ENCODE peak calls at places on chromosomes 5 and 9, in seven cellular contexts. One of them, this sample, is unnamed.
A peak's percentile ranks its signal among the peaks of the same experiment; 100 is the strongest.

GRCh38 chr5:399296-400281 is 43.4 kb upstream of the EXOC3 start:
- DNase-seq in CD4-positive, alpha-beta T cell: no peak
- DNase-seq in NCI-H524: peak; percentile 95
- DNase-seq in pons: peak; percentile 31
- DNase-seq in stimulated activated CD4-positive, alpha-beta T cell treated with anti-CD3 and anti-CD28 coated beads, Interleukin-1b, Interleukin-23, amount 100 ng/mL, for 1 hour: no peak
- DNase-seq in stimulated activated CD8-positive, alpha-beta memory T cell treated with anti-CD3 and anti-CD28 coated beads, Interleukin-4, amount 100 ng/mL, for 4 hours: no peak
- DNase-seq in posterior cingulate gyrus: peak; percentile 86
- DNase-seq in this sample: peak; percentile 98

GRCh38 chr5:90135979-90136378 is 273.6 kb downstream of the CETN3 start:
- DNase-seq in CD4-positive, alpha-beta T cell: no peak
- DNase-seq in NCI-H524: no peak
- DNase-seq in pons: no peak
- DNase-seq in stimulated activated CD4-positive, alpha-beta T cell treated with anti-CD3 and anti-CD28 coated beads, Interleukin-1b, Interleukin-23, amount 100 ng/mL, for 1 hour: no peak
- DNase-seq in stimulated activated CD8-positive, alpha-beta memory T cell treated with anti-CD3 and anti-CD28 coated beads, Interleukin-4, amount 100 ng/mL, for 4 hours: no peak
- DNase-seq in posterior cingulate gyrus: no peak
- DNase-seq in this sample: peak; percentile 4

GRCh38 chr9:100064872-100065581 is 33.8 kb downstream of the ERP44 start:
- DNase-seq in CD4-positive, alpha-beta T cell: no peak
- DNase-seq in NCI-H524: no peak
- DNase-seq in pons: no peak
- DNase-seq in stimulated activated CD4-positive, alpha-beta T cell treated with anti-CD3 and anti-CD28 coated beads, Interleukin-1b, Interleukin-23, amount 100 ng/mL, for 1 hour: no peak
- DNase-seq in stimulated activated CD8-positive, alpha-beta memory T cell treated with anti-CD3 and anti-CD28 coated beads, Interleukin-4, amount 100 ng/mL, for 4 hours: no peak
- DNase-seq in posterior cingulate gyrus: no peak
- DNase-seq in this sample: no peak

GRCh38 chr5:53403758-53404157 is 76.7 kb upstream of the FST start:
- DNase-seq in CD4-positive, alpha-beta T cell: no peak
- DNase-seq in NCI-H524: no peak
- DNase-seq in pons: no peak
- DNase-seq in stimulated activated CD4-positive, alpha-beta T cell treated with anti-CD3 and anti-CD28 coated beads, Interleukin-1b, Interleukin-23, amount 100 ng/mL, for 1 hour: no peak
- DNase-seq in stimulated activated CD8-positive, alpha-beta memory T cell treated with anti-CD3 and anti-CD28 coated beads, Interleukin-4, amount 100 ng/mL, for 4 hours: no peak
- DNase-seq in posterior cingulate gyrus: no peak
- DNase-seq in this sample: no peak

GRCh38 chr9:134442087-134442470 is 115.8 kb downstream of the RXRA start:
- DNase-seq in CD4-positive, alpha-beta T cell: no peak
- DNase-seq in NCI-H524: peak; percentile 28
- DNase-seq in pons: no peak
- DNase-seq in stimulated activated CD4-positive, alpha-beta T cell treated with anti-CD3 and anti-CD28 coated beads, Interleukin-1b, Interleukin-23, amount 100 ng/mL, for 1 hour: no peak
- DNase-seq in stimulated activated CD8-positive, alpha-beta memory T cell treated with anti-CD3 and anti-CD28 coated beads, Interleukin-4, amount 100 ng/mL, for 4 hours: no peak
- DNase-seq in posterior cingulate gyrus: no peak
- DNase-seq in this sample: no peak

GRCh38 chr5:30809907-30810306 is 383.6 kb upstream of the CDH6 start:
- DNase-seq in CD4-positive, alpha-beta T cell: no peak
- DNase-seq in NCI-H524: no peak
- DNase-seq in pons: no peak
- DNase-seq in stimulated activated CD4-positive, alpha-beta T cell treated with anti-CD3 and anti-CD28 coated beads, Interleukin-1b, Interleukin-23, amount 100 ng/mL, for 1 hour: no peak
- DNase-seq in stimulated activated CD8-positive, alpha-beta memory T cell treated with anti-CD3 and anti-CD28 coated beads, Interleukin-4, amount 100 ng/mL, for 4 hours: no peak
- DNase-seq in posterior cingulate gyrus: no peak
- DNase-seq in this sample: no peak

GRCh38 chr5:96752341-96753016 is 55.3 kb downstream of the ERAP1 start:
- DNase-seq in CD4-positive, alpha-beta T cell: peak; percentile 17
- DNase-seq in NCI-H524: peak; percentile 60
- DNase-seq in pons: peak; percentile 86
- DNase-seq in stimulated activated CD4-positive, alpha-beta T cell treated with anti-CD3 and anti-CD28 coated beads, Interleukin-1b, Interleukin-23, amount 100 ng/mL, for 1 hour: no peak
- DNase-seq in stimulated activated CD8-positive, alpha-beta memory T cell treated with anti-CD3 and anti-CD28 coated beads, Interleukin-4, amount 100 ng/mL, for 4 hours: no peak
- DNase-seq in posterior cingulate gyrus: no peak
- DNase-seq in this sample: peak; percentile 56

GRCh38 chr5:36575367-36575781 is 31.0 kb upstream of the SLC1A3 start:
- DNase-seq in CD4-positive, alpha-beta T cell: no peak
- DNase-seq in NCI-H524: no peak
- DNase-seq in pons: no peak
- DNase-seq in stimulated activated CD4-positive, alpha-beta T cell treated with anti-CD3 and anti-CD28 coated beads, Interleukin-1b, Interleukin-23, amount 100 ng/mL, for 1 hour: no peak
- DNase-seq in stimulated activated CD8-positive, alpha-beta memory T cell treated with anti-CD3 and anti-CD28 coated beads, Interleukin-4, amount 100 ng/mL, for 4 hours: no peak
- DNase-seq in posterior cingulate gyrus: no peak
- DNase-seq in this sample: no peak

GRCh38 chr5:128224336-128224735 is 140.8 kb downstream of the SLC12A2 start:
- DNase-seq in CD4-positive, alpha-beta T cell: no peak
- DNase-seq in NCI-H524: no peak
- DNase-seq in pons: no peak
- DNase-seq in stimulated activated CD4-positive, alpha-beta T cell treated with anti-CD3 and anti-CD28 coated beads, Interleukin-1b, Interleukin-23, amount 100 ng/mL, for 1 hour: no peak
- DNase-seq in stimulated activated CD8-positive, alpha-beta memory T cell treated with anti-CD3 and anti-CD28 coated beads, Interleukin-4, amount 100 ng/mL, for 4 hours: no peak
- DNase-seq in posterior cingulate gyrus: no peak
- DNase-seq in this sample: no peak

GRCh38 chr5:56595561-56595960 is 219.8 kb upstream of the MAP3K1 start:
- DNase-seq in CD4-positive, alpha-beta T cell: no peak
- DNase-seq in NCI-H524: peak; percentile 4
- DNase-seq in pons: no peak
- DNase-seq in stimulated activated CD4-positive, alpha-beta T cell treated with anti-CD3 and anti-CD28 coated beads, Interleukin-1b, Interleukin-23, amount 100 ng/mL, for 1 hour: no peak
- DNase-seq in stimulated activated CD8-positive, alpha-beta memory T cell treated with anti-CD3 and anti-CD28 coated beads, Interleukin-4, amount 100 ng/mL, for 4 hours: no peak
- DNase-seq in posterior cingulate gyrus: no peak
- DNase-seq in this sample: no peak

GRCh38 chr9:93262537-93263310 is 78.8 kb downstream of the WNK2 start:
- DNase-seq in CD4-positive, alpha-beta T cell: no peak
- DNase-seq in NCI-H524: no peak
- DNase-seq in pons: no peak
- DNase-seq in stimulated activated CD4-positive, alpha-beta T cell treated with anti-CD3 and anti-CD28 coated beads, Interleukin-1b, Interleukin-23, amount 100 ng/mL, for 1 hour: no peak
- DNase-seq in stimulated activated CD8-positive, alpha-beta memory T cell treated with anti-CD3 and anti-CD28 coated beads, Interleukin-4, amount 100 ng/mL, for 4 hours: no peak
- DNase-seq in posterior cingulate gyrus: no peak
- DNase-seq in this sample: no peak

GRCh38 chr5:130333089-130333488 is 428.8 kb downstream of the CHSY3 start:
- DNase-seq in CD4-positive, alpha-beta T cell: no peak
- DNase-seq in NCI-H524: no peak
- DNase-seq in pons: no peak
- DNase-seq in stimulated activated CD4-positive, alpha-beta T cell treated with anti-CD3 and anti-CD28 coated beads, Interleukin-1b, Interleukin-23, amount 100 ng/mL, for 1 hour: no peak
- DNase-seq in stimulated activated CD8-positive, alpha-beta memory T cell treated with anti-CD3 and anti-CD28 coated beads, Interleukin-4, amount 100 ng/mL, for 4 hours: no peak
- DNase-seq in posterior cingulate gyrus: no peak
- DNase-seq in this sample: no peak

GRCh38 chr5:104179057-104179456 is 616.5 kb upstream of the NUDT12 start:
- DNase-seq in CD4-positive, alpha-beta T cell: no peak
- DNase-seq in NCI-H524: peak; percentile 61
- DNase-seq in pons: peak; percentile 55
- DNase-seq in stimulated activated CD4-positive, alpha-beta T cell treated with anti-CD3 and anti-CD28 coated beads, Interleukin-1b, Interleukin-23, amount 100 ng/mL, for 1 hour: no peak
- DNase-seq in stimulated activated CD8-positive, alpha-beta memory T cell treated with anti-CD3 and anti-CD28 coated beads, Interleukin-4, amount 100 ng/mL, for 4 hours: no peak
- DNase-seq in posterior cingulate gyrus: no peak
- DNase-seq in this sample: peak; percentile 46

GRCh38 chr5:132628814-132629213 is 29.2 kb upstream of the IL13 start:
- DNase-seq in CD4-positive, alpha-beta T cell: no peak
- DNase-seq in NCI-H524: no peak
- DNase-seq in pons: no peak
- DNase-seq in stimulated activated CD4-positive, alpha-beta T cell treated with anti-CD3 and anti-CD28 coated beads, Interleukin-1b, Interleukin-23, amount 100 ng/mL, for 1 hour: no peak
- DNase-seq in stimulated activated CD8-positive, alpha-beta memory T cell treated with anti-CD3 and anti-CD28 coated beads, Interleukin-4, amount 100 ng/mL, for 4 hours: no peak
- DNase-seq in posterior cingulate gyrus: no peak
- DNase-seq in this sample: no peak

GRCh38 chr5:172417130-172417802 is 37.1 kb downstream of the SH3PXD2B start:
- DNase-seq in CD4-positive, alpha-beta T cell: no peak
- DNase-seq in NCI-H524: peak; percentile 24
- DNase-seq in pons: no peak
- DNase-seq in stimulated activated CD4-positive, alpha-beta T cell treated with anti-CD3 and anti-CD28 coated beads, Interleukin-1b, Interleukin-23, amount 100 ng/mL, for 1 hour: no peak
- DNase-seq in stimulated activated CD8-positive, alpha-beta memory T cell treated with anti-CD3 and anti-CD28 coated beads, Interleukin-4, amount 100 ng/mL, for 4 hours: no peak
- DNase-seq in posterior cingulate gyrus: no peak
- DNase-seq in this sample: no peak

GRCh38 chr9:70120834-70121510 is 77.3 kb downstream of the MAMDC2 start:
- DNase-seq in CD4-positive, alpha-beta T cell: no peak
- DNase-seq in NCI-H524: no peak
- DNase-seq in pons: no peak
- DNase-seq in stimulated activated CD4-positive, alpha-beta T cell treated with anti-CD3 and anti-CD28 coated beads, Interleukin-1b, Interleukin-23, amount 100 ng/mL, for 1 hour: no peak
- DNase-seq in stimulated activated CD8-positive, alpha-beta memory T cell treated with anti-CD3 and anti-CD28 coated beads, Interleukin-4, amount 100 ng/mL, for 4 hours: no peak
- DNase-seq in posterior cingulate gyrus: no peak
- DNase-seq in this sample: no peak

GRCh38 chr9:111525056-111525977 is at the start of gene ZNF483:
- DNase-seq in CD4-positive, alpha-beta T cell: peak; percentile 64
- DNase-seq in NCI-H524: peak; percentile 92
- DNase-seq in pons: peak; percentile 75
- DNase-seq in stimulated activated CD4-positive, alpha-beta T cell treated with anti-CD3 and anti-CD28 coated beads, Interleukin-1b, Interleukin-23, amount 100 ng/mL, for 1 hour: peak; percentile 40
- DNase-seq in stimulated activated CD8-positive, alpha-beta memory T cell treated with anti-CD3 and anti-CD28 coated beads, Interleukin-4, amount 100 ng/mL, for 4 hours: peak; percentile 29
- DNase-seq in posterior cingulate gyrus: peak; percentile 97
- DNase-seq in this sample: peak; percentile 55

GRCh38 chr9:98678244-98678842 is 30.4 kb downstream of the GABBR2 start:
- DNase-seq in CD4-positive, alpha-beta T cell: no peak
- DNase-seq in NCI-H524: no peak
- DNase-seq in pons: no peak
- DNase-seq in stimulated activated CD4-positive, alpha-beta T cell treated with anti-CD3 and anti-CD28 coated beads, Interleukin-1b, Interleukin-23, amount 100 ng/mL, for 1 hour: no peak
- DNase-seq in stimulated activated CD8-positive, alpha-beta memory T cell treated with anti-CD3 and anti-CD28 coated beads, Interleukin-4, amount 100 ng/mL, for 4 hours: no peak
- DNase-seq in posterior cingulate gyrus: no peak
- DNase-seq in this sample: no peak

GRCh38 chr5:122187426-122187825 is 58.1 kb downstream of the ZNF474 start:
- DNase-seq in CD4-positive, alpha-beta T cell: no peak
- DNase-seq in NCI-H524: no peak
- DNase-seq in pons: no peak
- DNase-seq in stimulated activated CD4-positive, alpha-beta T cell treated with anti-CD3 and anti-CD28 coated beads, Interleukin-1b, Interleukin-23, amount 100 ng/mL, for 1 hour: no peak
- DNase-seq in stimulated activated CD8-positive, alpha-beta memory T cell treated with anti-CD3 and anti-CD28 coated beads, Interleukin-4, amount 100 ng/mL, for 4 hours: no peak
- DNase-seq in posterior cingulate gyrus: no peak
- DNase-seq in this sample: no peak

GRCh38 chr5:59348189-59348588 is 545.3 kb downstream of the PDE4D start:
- DNase-seq in CD4-positive, alpha-beta T cell: no peak
- DNase-seq in NCI-H524: peak; percentile 27
- DNase-seq in pons: no peak
- DNase-seq in stimulated activated CD4-positive, alpha-beta T cell treated with anti-CD3 and anti-CD28 coated beads, Interleukin-1b, Interleukin-23, amount 100 ng/mL, for 1 hour: no peak
- DNase-seq in stimulated activated CD8-positive, alpha-beta memory T cell treated with anti-CD3 and anti-CD28 coated beads, Interleukin-4, amount 100 ng/mL, for 4 hours: no peak
- DNase-seq in posterior cingulate gyrus: no peak
- DNase-seq in this sample: peak; percentile 37

GRCh38 chr9:71767421-71768321 is 642 bp downstream of the CEMIP2 start:
- DNase-seq in CD4-positive, alpha-beta T cell: no peak
- DNase-seq in NCI-H524: peak; percentile 3
- DNase-seq in pons: no peak
- DNase-seq in stimulated activated CD4-positive, alpha-beta T cell treated with anti-CD3 and anti-CD28 coated beads, Interleukin-1b, Interleukin-23, amount 100 ng/mL, for 1 hour: no peak
- DNase-seq in stimulated activated CD8-positive, alpha-beta memory T cell treated with anti-CD3 and anti-CD28 coated beads, Interleukin-4, amount 100 ng/mL, for 4 hours: no peak
- DNase-seq in posterior cingulate gyrus: peak; percentile 65
- DNase-seq in this sample: peak; percentile 39

GRCh38 chr5:172010278-172010677 is 3.8 kb upstream of the FBXW11 start:
- DNase-seq in CD4-positive, alpha-beta T cell: no peak
- DNase-seq in NCI-H524: peak; percentile 61
- DNase-seq in pons: no peak
- DNase-seq in stimulated activated CD4-positive, alpha-beta T cell treated with anti-CD3 and anti-CD28 coated beads, Interleukin-1b, Interleukin-23, amount 100 ng/mL, for 1 hour: no peak
- DNase-seq in stimulated activated CD8-positive, alpha-beta memory T cell treated with anti-CD3 and anti-CD28 coated beads, Interleukin-4, amount 100 ng/mL, for 4 hours: no peak
- DNase-seq in posterior cingulate gyrus: no peak
- DNase-seq in this sample: peak; percentile 42

GRCh38 chr5:53002491-53002890 is 13.3 kb downstream of the ITGA2 start:
- DNase-seq in CD4-positive, alpha-beta T cell: no peak
- DNase-seq in NCI-H524: no peak
- DNase-seq in pons: no peak
- DNase-seq in stimulated activated CD4-positive, alpha-beta T cell treated with anti-CD3 and anti-CD28 coated beads, Interleukin-1b, Interleukin-23, amount 100 ng/mL, for 1 hour: no peak
- DNase-seq in stimulated activated CD8-positive, alpha-beta memory T cell treated with anti-CD3 and anti-CD28 coated beads, Interleukin-4, amount 100 ng/mL, for 4 hours: no peak
- DNase-seq in posterior cingulate gyrus: no peak
- DNase-seq in this sample: no peak

GRCh38 chr9:124779368-124780059 is 2.6 kb downstream of the OLFML2A start:
- DNase-seq in CD4-positive, alpha-beta T cell: no peak
- DNase-seq in NCI-H524: peak; percentile 24
- DNase-seq in pons: no peak
- DNase-seq in stimulated activated CD4-positive, alpha-beta T cell treated with anti-CD3 and anti-CD28 coated beads, Interleukin-1b, Interleukin-23, amount 100 ng/mL, for 1 hour: no peak
- DNase-seq in stimulated activated CD8-positive, alpha-beta memory T cell treated with anti-CD3 and anti-CD28 coated beads, Interleukin-4, amount 100 ng/mL, for 4 hours: no peak
- DNase-seq in posterior cingulate gyrus: peak; percentile 63
- DNase-seq in this sample: peak; percentile 72

GRCh38 chr5:26622947-26623346 is 415.4 kb downstream of the CDH9 start:
- DNase-seq in CD4-positive, alpha-beta T cell: no peak
- DNase-seq in NCI-H524: no peak
- DNase-seq in pons: no peak
- DNase-seq in stimulated activated CD4-positive, alpha-beta T cell treated with anti-CD3 and anti-CD28 coated beads, Interleukin-1b, Interleukin-23, amount 100 ng/mL, for 1 hour: no peak
- DNase-seq in stimulated activated CD8-positive, alpha-beta memory T cell treated with anti-CD3 and anti-CD28 coated beads, Interleukin-4, amount 100 ng/mL, for 4 hours: no peak
- DNase-seq in posterior cingulate gyrus: no peak
- DNase-seq in this sample: no peak

GRCh38 chr9:21883642-21884041 is 81.2 kb downstream of the MTAP start:
- DNase-seq in CD4-positive, alpha-beta T cell: no peak
- DNase-seq in NCI-H524: no peak
- DNase-seq in pons: no peak
- DNase-seq in stimulated activated CD4-positive, alpha-beta T cell treated with anti-CD3 and anti-CD28 coated beads, Interleukin-1b, Interleukin-23, amount 100 ng/mL, for 1 hour: no peak
- DNase-seq in stimulated activated CD8-positive, alpha-beta memory T cell treated with anti-CD3 and anti-CD28 coated beads, Interleukin-4, amount 100 ng/mL, for 4 hours: no peak
- DNase-seq in posterior cingulate gyrus: no peak
- DNase-seq in this sample: peak; percentile 13

GRCh38 chr9:89519393-89519805 is 21.5 kb upstream of the SEMA4D start:
- DNase-seq in CD4-positive, alpha-beta T cell: no peak
- DNase-seq in NCI-H524: no peak
- DNase-seq in pons: no peak
- DNase-seq in stimulated activated CD4-positive, alpha-beta T cell treated with anti-CD3 and anti-CD28 coated beads, Interleukin-1b, Interleukin-23, amount 100 ng/mL, for 1 hour: no peak
- DNase-seq in stimulated activated CD8-positive, alpha-beta memory T cell treated with anti-CD3 and anti-CD28 coated beads, Interleukin-4, amount 100 ng/mL, for 4 hours: no peak
- DNase-seq in posterior cingulate gyrus: no peak
- DNase-seq in this sample: peak; percentile 94

GRCh38 chr5:154118385-154118784 is 72.1 kb upstream of the GALNT10 start:
- DNase-seq in CD4-positive, alpha-beta T cell: no peak
- DNase-seq in NCI-H524: no peak
- DNase-seq in pons: no peak
- DNase-seq in stimulated activated CD4-positive, alpha-beta T cell treated with anti-CD3 and anti-CD28 coated beads, Interleukin-1b, Interleukin-23, amount 100 ng/mL, for 1 hour: no peak
- DNase-seq in stimulated activated CD8-positive, alpha-beta memory T cell treated with anti-CD3 and anti-CD28 coated beads, Interleukin-4, amount 100 ng/mL, for 4 hours: no peak
- DNase-seq in posterior cingulate gyrus: no peak
- DNase-seq in this sample: no peak

GRCh38 chr5:1515311-1515920 is 8.3 kb downstream of the LPCAT1 start:
- DNase-seq in CD4-positive, alpha-beta T cell: no peak
- DNase-seq in NCI-H524: no peak
- DNase-seq in pons: no peak
- DNase-seq in stimulated activated CD4-positive, alpha-beta T cell treated with anti-CD3 and anti-CD28 coated beads, Interleukin-1b, Interleukin-23, amount 100 ng/mL, for 1 hour: no peak
- DNase-seq in stimulated activated CD8-positive, alpha-beta memory T cell treated with anti-CD3 and anti-CD28 coated beads, Interleukin-4, amount 100 ng/mL, for 4 hours: no peak
- DNase-seq in posterior cingulate gyrus: peak; percentile 35
- DNase-seq in this sample: no peak

GRCh38 chr9:90433398-90433890 is 209.2 kb downstream of the DIRAS2 start:
- DNase-seq in CD4-positive, alpha-beta T cell: no peak
- DNase-seq in NCI-H524: no peak
- DNase-seq in pons: no peak
- DNase-seq in stimulated activated CD4-positive, alpha-beta T cell treated with anti-CD3 and anti-CD28 coated beads, Interleukin-1b, Interleukin-23, amount 100 ng/mL, for 1 hour: no peak
- DNase-seq in stimulated activated CD8-positive, alpha-beta memory T cell treated with anti-CD3 and anti-CD28 coated beads, Interleukin-4, amount 100 ng/mL, for 4 hours: no peak
- DNase-seq in posterior cingulate gyrus: peak; percentile 45
- DNase-seq in this sample: peak; percentile 57

GRCh38 chr5:111781200-111781599 is 24.2 kb upstream of the NREP start:
- DNase-seq in CD4-positive, alpha-beta T cell: no peak
- DNase-seq in NCI-H524: no peak
- DNase-seq in pons: peak; percentile 74
- DNase-seq in stimulated activated CD4-positive, alpha-beta T cell treated with anti-CD3 and anti-CD28 coated beads, Interleukin-1b, Interleukin-23, amount 100 ng/mL, for 1 hour: no peak
- DNase-seq in stimulated activated CD8-positive, alpha-beta memory T cell treated with anti-CD3 and anti-CD28 coated beads, Interleukin-4, amount 100 ng/mL, for 4 hours: no peak
- DNase-seq in posterior cingulate gyrus: no peak
- DNase-seq in this sample: peak; percentile 13